ENCODE peak calls at places on chromosomes 3 and 15, in four cellular contexts. G is AG10803, U is left lung, Y is heart left ventricle. B is an unnamed sample.

GRCh38 chr15:73926191-73927002 is at the start of gene LOXL1:
- DNase-seq in G (peak), U (peak), Y (peak), B (peak)

GRCh38 chr15:89912674-89913396 is at the start of gene ARPIN:
- DNase-seq in G (peak), U (no peak), Y (peak), B (peak)

GRCh38 chr3:149971403-149972075 is 844 bp upstream of the PFN2 start:
- DNase-seq in G (no peak), U (peak), Y (peak), B (peak)

GRCh38 chr3:173920386-173920785 is 522.8 kb downstream of the NLGN1 start:
- DNase-seq in G (no peak), U (no peak), Y (no peak), B (peak)

GRCh38 chr15:24269923-24270322 is 405.7 kb upstream of the NPAP1 start:
- DNase-seq in G (no peak), U (no peak), Y (no peak), B (no peak)

GRCh38 chr3:134427400-134428111 is 53.3 kb upstream of the AMOTL2 start:
- DNase-seq in G (peak), U (no peak), Y (peak), B (peak)

GRCh38 chr3:37763338-37763737 is 98.3 kb upstream of the CTDSPL start:
- DNase-seq in G (no peak), U (no peak), Y (no peak), B (no peak)

GRCh38 chr15:74790080-74790916 is 8.4 kb downstream of the CSK start:
- DNase-seq in G (peak), U (peak), Y (peak), B (no peak)

GRCh38 chr3:195106418-195106906 is 164.5 kb downstream of the XXYLT1 start:
- DNase-seq in G (peak), U (peak), Y (peak), B (peak)

GRCh38 chr15:78049691-78050440 is 27.6 kb downstream of the TBC1D2B start:
- DNase-seq in G (peak), U (no peak), Y (no peak), B (no peak)

GRCh38 chr3:81545572-81545971 is 215.9 kb downstream of the GBE1 start:
- DNase-seq in G (peak), U (no peak), Y (no peak), B (peak)

DNA sequence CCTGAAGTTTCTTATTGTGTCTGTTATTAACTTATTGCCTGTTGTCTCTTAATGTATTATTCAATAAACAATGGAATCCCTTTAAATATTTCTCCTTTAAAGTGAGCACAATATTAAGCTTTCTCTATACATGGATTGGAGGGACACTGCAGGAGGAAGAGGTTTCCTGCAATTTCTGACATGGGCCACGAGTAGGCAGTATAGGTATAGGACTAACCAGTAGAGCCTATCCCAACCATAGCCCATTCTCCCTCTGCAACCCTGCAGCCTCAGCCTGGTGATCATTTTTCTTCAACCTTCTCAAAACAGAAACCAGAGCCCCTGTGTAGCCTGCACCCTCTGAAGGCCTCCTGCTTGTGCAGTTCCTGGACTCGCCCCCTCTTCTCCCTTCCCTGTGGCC is 124.8 kb downstream of the NEK10 start:
- DNase-seq in G (no peak), U (no peak), Y (no peak), B (no peak)
- TF ChIP-seq CTCF in G (no peak), U (no peak), Y (no peak), B (no peak)

DNA sequence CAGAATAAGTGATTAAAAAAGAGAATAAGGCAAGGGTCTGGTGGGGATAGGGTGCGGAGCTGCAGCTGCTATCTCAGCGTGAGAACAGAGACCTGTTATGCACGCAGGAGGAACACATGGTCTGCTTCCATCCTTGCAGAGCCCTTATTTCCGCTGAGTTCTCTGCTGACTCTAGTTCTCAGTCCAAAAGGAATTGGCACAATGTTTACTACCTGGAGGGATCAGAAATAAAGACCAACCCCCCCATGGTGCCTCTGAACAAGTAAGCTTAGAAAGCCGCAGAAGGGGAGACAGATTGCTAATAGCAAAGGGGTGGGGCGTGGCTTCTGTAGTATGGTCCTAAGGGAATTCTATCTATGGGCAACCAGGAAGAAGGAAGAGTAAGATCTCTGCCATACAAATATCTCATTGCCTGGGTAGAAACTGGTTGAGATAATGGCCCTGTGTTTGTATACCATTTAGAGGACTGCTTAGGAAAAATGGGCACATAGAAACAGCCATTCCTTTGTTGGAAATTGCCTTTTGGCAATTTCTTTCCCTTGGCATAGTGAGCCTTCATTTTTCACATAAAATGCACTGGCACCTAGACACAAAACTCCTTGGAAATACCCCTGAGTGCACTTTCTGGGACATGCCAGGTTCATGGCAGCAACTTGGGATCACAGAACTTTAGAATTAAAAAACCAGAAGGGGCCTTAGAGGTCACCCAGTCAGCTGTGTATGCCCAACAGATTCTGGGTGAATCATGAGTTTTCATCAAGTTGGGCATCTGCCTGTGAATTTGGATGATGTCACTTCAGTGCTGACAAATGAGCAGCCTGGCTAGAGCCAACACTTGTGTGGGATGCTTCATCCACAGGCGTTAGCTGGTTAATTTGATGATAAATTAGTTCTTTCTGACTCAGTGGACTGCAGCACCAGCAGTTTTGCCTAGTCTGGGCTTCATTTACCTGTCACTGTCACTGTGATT is 57.4 kb upstream of the STXBP5L start:
- DNase-seq in G (peak), U (no peak), Y (no peak), B (no peak)
- H3K4me3 ChIP-seq in G (no peak), U (no peak), Y (no peak), B (no peak)

GRCh38 chr3:58531956-58532355 is 5.0 kb downstream of the ACOX2 start:
- DNase-seq in G (no peak), U (no peak), Y (no peak), B (peak)
- TF ChIP-seq CTCF in G (peak), U (no peak), Y (no peak), B (peak)

DNA sequence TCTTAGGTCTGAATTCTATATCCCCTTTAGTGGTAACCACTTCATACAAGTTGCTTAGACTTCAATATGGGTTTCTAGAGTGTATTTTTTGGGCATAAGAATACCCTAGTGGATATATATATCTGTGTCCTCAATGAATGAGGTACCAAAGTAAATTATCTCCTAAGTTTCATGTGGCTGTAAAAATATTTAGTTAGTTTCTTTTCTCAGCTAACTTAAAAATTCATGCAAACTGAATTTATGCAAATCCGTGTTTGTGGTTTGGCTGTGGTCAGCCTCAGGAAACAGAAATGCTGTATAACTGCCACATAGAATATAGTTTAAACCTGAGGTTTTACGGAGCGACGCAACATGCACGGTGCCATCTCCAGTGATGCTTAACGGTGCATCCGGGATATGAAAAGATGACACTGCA is 80.3 kb downstream of the PEX5L start:
- DNase-seq in G (no peak), U (no peak), Y (no peak), B (no peak)
- H3K4me3 ChIP-seq in G (no peak), U (no peak), Y (no peak), B (no peak)